ENCODE peak calls at places on chromosomes 3 and 15, in five cellular contexts. H is heart left ventricle, R is pancreas, Z is lung, M is breast epithelium. L is an unnamed sample.

GRCh38 chr15:66650433-66650832 is 51.6 kb upstream of the SMAD6 start:
- DNase-seq in H (peak; percentile 63), R (no peak), Z (peak; percentile 48), M (no peak), L (no peak)

GRCh38 chr3:105846809-105847208 is 22.0 kb downstream of the CBLB start:
- DNase-seq in H (no peak), R (no peak), Z (no peak), M (no peak), L (no peak)

GRCh38 chr3:114741066-114741465 is 406.0 kb downstream of the ZBTB20 start:
- DNase-seq in H (no peak), R (no peak), Z (no peak), M (no peak), L (no peak)

GRCh38 chr15:68580883-68581155 is 2.0 kb downstream of the CORO2B start:
- DNase-seq in H (no peak), R (no peak), Z (no peak), M (no peak), L (no peak)

GRCh38 chr3:35393916-35394315 is 245.4 kb upstream of the ARPP21 start:
- DNase-seq in H (no peak), R (no peak), Z (no peak), M (no peak), L (no peak)

GRCh38 chr3:13549513-13550256 is 760 bp downstream of the FBLN2 start:
- DNase-seq in H (no peak), R (no peak), Z (no peak), M (no peak), L (no peak)

GRCh38 chr3:133983126-133983525 is 46.6 kb downstream of the SLCO2A1 start:
- DNase-seq in H (no peak), R (no peak), Z (no peak), M (no peak), L (no peak)

GRCh38 chr3:4261411-4261810 is 41.8 kb upstream of the SETMAR start:
- DNase-seq in H (no peak), R (no peak), Z (no peak), M (no peak), L (no peak)

GRCh38 chr3:124429129-124429815 is 301.0 kb upstream of the UMPS start:
- DNase-seq in H (no peak), R (no peak), Z (no peak), M (no peak), L (no peak)

GRCh38 chr15:85649372-85649771 is 145.4 kb downstream of the KLHL25 start:
- DNase-seq in H (no peak), R (no peak), Z (peak; percentile 38), M (no peak), L (no peak)

GRCh38 chr3:150447631-150448465 is 39.8 kb downstream of the TSC22D2 start:
- DNase-seq in H (no peak), R (no peak), Z (no peak), M (no peak), L (no peak)

GRCh38 chr3:51501833-51502561 is 2.2 kb upstream of the DCAF1 start:
- DNase-seq in H (peak; percentile 80), R (peak; percentile 89), Z (peak; percentile 77), M (peak; percentile 78), L (peak; percentile 70)

GRCh38 chr15:40238927-40239591 is at the start of gene PAK6:
- DNase-seq in H (no peak), R (peak; percentile 87), Z (peak; percentile 51), M (peak; percentile 91), L (peak; percentile 80)

GRCh38 chr15:68589783-68590710 is 11.3 kb downstream of the CORO2B start:
- DNase-seq in H (peak; percentile 26), R (no peak), Z (no peak), M (no peak), L (no peak)

GRCh38 chr3:53682807-53683206 is 163.4 kb downstream of the CHDH start:
- DNase-seq in H (no peak), R (no peak), Z (no peak), M (no peak), L (no peak)

GRCh38 chr3:80230954-80231353 is 463.2 kb upstream of the ROBO1 start:
- DNase-seq in H (no peak), R (no peak), Z (no peak), M (no peak), L (no peak)

GRCh38 chr3:157360044-157360443 is 76.6 kb upstream of the PTX3 start:
- DNase-seq in H (no peak), R (no peak), Z (no peak), M (no peak), L (no peak)

GRCh38 chr3:183215591-183216202 is 37.4 kb upstream of the B3GNT5 start:
- DNase-seq in H (no peak), R (no peak), Z (no peak), M (no peak), L (no peak)

GRCh38 chr3:118948146-118948545 is 86.5 kb downstream of the IGSF11 start:
- DNase-seq in H (no peak), R (no peak), Z (no peak), M (no peak), L (no peak)

GRCh38 chr3:46701211-46701939 is at the start of gene TMIE:
- DNase-seq in H (peak; percentile 26), R (peak; percentile 60), Z (no peak), M (no peak), L (no peak)

GRCh38 chr3:65776494-65776893 is 262.2 kb downstream of the MAGI1 start:
- DNase-seq in H (no peak), R (no peak), Z (no peak), M (no peak), L (no peak)

GRCh38 chr3:112699436-112699978 is 58.6 kb upstream of the CCDC80 start:
- DNase-seq in H (no peak), R (no peak), Z (no peak), M (no peak), L (no peak)

GRCh38 chr3:66622756-66623452 is 122.1 kb upstream of the LRIG1 start:
- DNase-seq in H (no peak), R (no peak), Z (no peak), M (no peak), L (no peak)

GRCh38 chr15:85758655-85758978 is 36.1 kb downstream of the KLHL25 start:
- DNase-seq in H (no peak), R (peak; percentile 50), Z (no peak), M (no peak), L (no peak)

GRCh38 chr3:129121016-129121791 is 400 bp downstream of the RAB43 start:
- DNase-seq in H (peak; percentile 33), R (peak; percentile 87), Z (no peak), M (no peak), L (no peak)

GRCh38 chr3:150083653-150084037 is 113.0 kb upstream of the PFN2 start:
- DNase-seq in H (no peak), R (no peak), Z (no peak), M (no peak), L (peak; percentile 47)

GRCh38 chr3:33884204-33884561 is 85.8 kb downstream of the PDCD6IP start:
- DNase-seq in H (peak; percentile 46), R (no peak), Z (no peak), M (no peak), L (peak; percentile 47)

GRCh38 chr3:113211370-113212154 is at the start of gene BOC:
- DNase-seq in H (peak; percentile 49), R (peak; percentile 80), Z (no peak), M (no peak), L (no peak)

GRCh38 chr3:196697270-196697669 is 14.8 kb downstream of the CEP19 start:
- DNase-seq in H (no peak), R (no peak), Z (no peak), M (no peak), L (no peak)

GRCh38 chr3:4939276-4939675 is 40.0 kb upstream of the BHLHE40 start:
- DNase-seq in H (no peak), R (no peak), Z (no peak), M (no peak), L (no peak)

DNA sequence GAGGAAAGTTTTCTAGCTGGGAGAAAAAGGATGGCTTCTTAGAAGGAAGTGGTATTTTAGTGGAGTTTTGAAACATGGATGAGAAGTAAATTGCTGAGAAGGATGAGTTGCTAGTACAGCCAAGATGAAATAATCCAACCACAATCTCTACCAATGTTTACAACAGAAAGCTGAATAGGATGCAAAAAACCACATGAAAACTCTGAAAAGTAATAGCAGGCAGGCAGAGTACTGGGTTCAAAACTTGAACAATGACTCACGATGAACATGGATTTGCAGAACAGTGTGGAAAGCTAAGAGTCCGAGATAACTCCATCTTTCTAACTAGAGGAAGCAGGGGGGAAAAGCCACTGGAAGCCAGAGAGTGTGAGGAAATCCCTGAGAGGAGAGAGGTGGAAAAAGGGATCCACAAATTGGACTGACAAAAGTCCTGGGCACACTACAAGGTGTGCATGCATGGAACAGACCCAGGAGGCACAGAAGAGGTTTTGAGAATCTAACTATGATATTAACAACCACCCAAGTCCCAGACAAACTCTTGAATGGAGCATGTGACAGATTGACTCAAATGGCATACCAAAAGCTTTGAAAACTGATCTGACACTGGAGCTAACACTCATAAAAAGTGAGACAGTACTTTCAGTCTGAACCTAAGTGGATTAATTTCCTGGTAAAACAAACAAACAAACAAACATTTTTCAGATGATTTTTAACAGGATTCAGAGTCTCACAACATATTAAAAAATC is 76.7 kb downstream of the ST6GAL1 start:
- DNase-seq in H (no peak), R (no peak), Z (no peak), M (no peak), L (no peak)
- H3K4me3 ChIP-seq in H (no peak overlapping the region), R (no peak overlapping the region), Z (no peak overlapping the region), M (no peak overlapping the region), L (no peak overlapping the region)

GRCh38 chr15:75714195-75714594 is 1.5 kb upstream of the CSPG4 start:
- DNase-seq in H (no peak), R (no peak), Z (no peak), M (no peak), L (no peak)
- H3K27me3 ChIP-seq in H (peaks cover 9% of the 10 kb centered on the region), R (no peaks in the 10 kb centered on the region), Z (no peaks in the 10 kb centered on the region), M (no peaks in the 10 kb centered on the region), L (peaks cover 14% of the 10 kb centered on the region)

GRCh38 chr3:63662500-63662899 is 10.0 kb downstream of the SNTN start:
- DNase-seq in H (no peak), R (no peak), Z (no peak), M (no peak), L (no peak)
- TF ChIP-seq CTCF in H (no peak), R (no peak), Z (no peak), M (no peak), L (no peak)

GRCh38 chr3:58353722-58354553 is 21.2 kb downstream of the PXK start:
- DNase-seq in H (no peak), R (no peak), Z (no peak), M (no peak), L (no peak)

GRCh38 chr3:58352624-58353023 is 19.9 kb downstream of the PXK start:
- DNase-seq in H (no peak), R (no peak), Z (no peak), M (no peak), L (no peak)

GRCh38 chr3:58357402-58357801 is 24.7 kb downstream of the PXK start:
- DNase-seq in H (no peak), R (no peak), Z (no peak), M (no peak), L (no peak)

GRCh38 chr3:58356054-58356453 is 23.4 kb downstream of the PXK start:
- DNase-seq in H (peak; percentile 31), R (no peak), Z (no peak), M (no peak), L (no peak)

GRCh38 chr3:58355174-58355573 is 22.5 kb downstream of the PXK start:
- DNase-seq in H (no peak), R (no peak), Z (no peak), M (no peak), L (no peak)
- H3K4me3 ChIP-seq in H (no peak overlapping the region), R (no peak overlapping the region), Z (no peak overlapping the region), M (no peak overlapping the region), L (no peak overlapping the region)

L was measured in dorsolateral prefrontal cortex.